ENCODE peak calls at places on chromosomes 7 and 10, in eight cellular contexts. One of them, this sample, is unnamed.

GRCh38 chr7:103446046-103446520 is at the start of gene SLC26A5:
- DNase-seq in endothelial cell: peak; percentile 46
- DNase-seq in cardiac muscle cell: peak; percentile 75
- DNase-seq in A549: no peak
- DNase-seq in AG09319: no peak
- DNase-seq in GM12878: no peak
- DNase-seq in hepatocyte: peak; percentile 65
- DNase-seq in suprapubic skin: no peak
- DNase-seq in this sample: no peak

GRCh38 chr7:64793106-64793755 is 997 bp upstream of the ZNF138 start:
- DNase-seq in endothelial cell: no peak
- DNase-seq in cardiac muscle cell: no peak
- DNase-seq in A549: no peak
- DNase-seq in AG09319: no peak
- DNase-seq in GM12878: no peak
- DNase-seq in hepatocyte: no peak
- DNase-seq in suprapubic skin: no peak
- DNase-seq in this sample: no peak

GRCh38 chr7:28579571-28579970 is 167.3 kb downstream of the CREB5 start:
- DNase-seq in endothelial cell: no peak
- DNase-seq in cardiac muscle cell: no peak
- DNase-seq in A549: no peak
- DNase-seq in AG09319: no peak
- DNase-seq in GM12878: no peak
- DNase-seq in hepatocyte: no peak
- DNase-seq in suprapubic skin: no peak
- DNase-seq in this sample: no peak

GRCh38 chr10:600876-601275 is 88.6 kb downstream of the DIP2C start:
- DNase-seq in endothelial cell: no peak
- DNase-seq in cardiac muscle cell: no peak
- DNase-seq in A549: no peak
- DNase-seq in AG09319: no peak
- DNase-seq in GM12878: no peak
- DNase-seq in hepatocyte: no peak
- DNase-seq in suprapubic skin: no peak
- DNase-seq in this sample: no peak

GRCh38 chr10:129365767-129366400 is 101.2 kb upstream of the MGMT start:
- DNase-seq in endothelial cell: no peak
- DNase-seq in cardiac muscle cell: no peak
- DNase-seq in A549: no peak
- DNase-seq in AG09319: no peak
- DNase-seq in GM12878: no peak
- DNase-seq in hepatocyte: no peak
- DNase-seq in suprapubic skin: no peak
- DNase-seq in this sample: no peak

GRCh38 chr10:15714847-15715246 is 4.9 kb downstream of the ITGA8 start:
- DNase-seq in endothelial cell: no peak
- DNase-seq in cardiac muscle cell: no peak
- DNase-seq in A549: no peak
- DNase-seq in AG09319: no peak
- DNase-seq in GM12878: no peak
- DNase-seq in hepatocyte: no peak
- DNase-seq in suprapubic skin: no peak
- DNase-seq in this sample: no peak

GRCh38 chr7:22996470-22996869 is 17.5 kb downstream of the HYCC1 start:
- DNase-seq in endothelial cell: no peak
- DNase-seq in cardiac muscle cell: no peak
- DNase-seq in A549: no peak
- DNase-seq in AG09319: no peak
- DNase-seq in GM12878: no peak
- DNase-seq in hepatocyte: no peak
- DNase-seq in suprapubic skin: no peak
- DNase-seq in this sample: no peak

GRCh38 chr7:47503283-47503682 is 78.6 kb downstream of the TNS3 start:
- DNase-seq in endothelial cell: no peak
- DNase-seq in cardiac muscle cell: no peak
- DNase-seq in A549: no peak
- DNase-seq in AG09319: peak; percentile 25
- DNase-seq in GM12878: no peak
- DNase-seq in hepatocyte: no peak
- DNase-seq in suprapubic skin: no peak
- DNase-seq in this sample: peak; percentile 28

GRCh38 chr10:75097666-75098285 is 13.7 kb upstream of the SAMD8 start:
- DNase-seq in endothelial cell: no peak
- DNase-seq in cardiac muscle cell: peak; percentile 48
- DNase-seq in A549: no peak
- DNase-seq in AG09319: no peak
- DNase-seq in GM12878: no peak
- DNase-seq in hepatocyte: no peak
- DNase-seq in suprapubic skin: peak; percentile 48
- DNase-seq in this sample: no peak

GRCh38 chr10:46028584-46029570 is 1.5 kb downstream of the NCOA4 start:
- DNase-seq in endothelial cell: no peak
- DNase-seq in cardiac muscle cell: peak; percentile 55
- DNase-seq in A549: peak; percentile 66
- DNase-seq in AG09319: no peak
- DNase-seq in GM12878: no peak
- DNase-seq in hepatocyte: peak; percentile 83
- DNase-seq in suprapubic skin: no peak
- DNase-seq in this sample: no peak

GRCh38 chr10:3195286-3195685 is 22.7 kb upstream of the PITRM1 start:
- DNase-seq in endothelial cell: no peak
- DNase-seq in cardiac muscle cell: no peak
- DNase-seq in A549: no peak
- DNase-seq in AG09319: no peak
- DNase-seq in GM12878: no peak
- DNase-seq in hepatocyte: no peak
- DNase-seq in suprapubic skin: no peak
- DNase-seq in this sample: peak; percentile 68

GRCh38 chr7:103413407-103413806 is 32.6 kb downstream of the SLC26A5 start:
- DNase-seq in endothelial cell: no peak
- DNase-seq in cardiac muscle cell: no peak
- DNase-seq in A549: no peak
- DNase-seq in AG09319: no peak
- DNase-seq in GM12878: no peak
- DNase-seq in hepatocyte: no peak
- DNase-seq in suprapubic skin: no peak
- DNase-seq in this sample: no peak

GRCh38 chr10:104643023-104643663 is 2.1 kb downstream of the SORCS3 start:
- DNase-seq in endothelial cell: no peak
- DNase-seq in cardiac muscle cell: no peak
- DNase-seq in A549: no peak
- DNase-seq in AG09319: no peak
- DNase-seq in GM12878: no peak
- DNase-seq in hepatocyte: no peak
- DNase-seq in suprapubic skin: no peak
- DNase-seq in this sample: no peak

GRCh38 chr10:104642001-104642270 is 846 bp downstream of the SORCS3 start:
- DNase-seq in endothelial cell: no peak
- DNase-seq in cardiac muscle cell: no peak
- DNase-seq in A549: no peak
- DNase-seq in AG09319: no peak
- DNase-seq in GM12878: no peak
- DNase-seq in hepatocyte: no peak
- DNase-seq in suprapubic skin: no peak
- DNase-seq in this sample: no peak

GRCh38 chr10:104640339-104641149 is 546 bp upstream of the SORCS3 start:
- DNase-seq in endothelial cell: peak; percentile 31
- DNase-seq in cardiac muscle cell: peak; percentile 63
- DNase-seq in A549: no peak
- DNase-seq in AG09319: no peak
- DNase-seq in GM12878: no peak
- DNase-seq in hepatocyte: peak; percentile 49
- DNase-seq in suprapubic skin: no peak
- DNase-seq in this sample: no peak

GRCh38 chr10:104641150-104642000 is at the start of gene SORCS3:
- DNase-seq in endothelial cell: peak; percentile 44
- DNase-seq in cardiac muscle cell: peak; percentile 69
- DNase-seq in A549: no peak
- DNase-seq in AG09319: no peak
- DNase-seq in GM12878: no peak
- DNase-seq in hepatocyte: peak; percentile 21
- DNase-seq in suprapubic skin: no peak
- DNase-seq in this sample: no peak

DNA sequence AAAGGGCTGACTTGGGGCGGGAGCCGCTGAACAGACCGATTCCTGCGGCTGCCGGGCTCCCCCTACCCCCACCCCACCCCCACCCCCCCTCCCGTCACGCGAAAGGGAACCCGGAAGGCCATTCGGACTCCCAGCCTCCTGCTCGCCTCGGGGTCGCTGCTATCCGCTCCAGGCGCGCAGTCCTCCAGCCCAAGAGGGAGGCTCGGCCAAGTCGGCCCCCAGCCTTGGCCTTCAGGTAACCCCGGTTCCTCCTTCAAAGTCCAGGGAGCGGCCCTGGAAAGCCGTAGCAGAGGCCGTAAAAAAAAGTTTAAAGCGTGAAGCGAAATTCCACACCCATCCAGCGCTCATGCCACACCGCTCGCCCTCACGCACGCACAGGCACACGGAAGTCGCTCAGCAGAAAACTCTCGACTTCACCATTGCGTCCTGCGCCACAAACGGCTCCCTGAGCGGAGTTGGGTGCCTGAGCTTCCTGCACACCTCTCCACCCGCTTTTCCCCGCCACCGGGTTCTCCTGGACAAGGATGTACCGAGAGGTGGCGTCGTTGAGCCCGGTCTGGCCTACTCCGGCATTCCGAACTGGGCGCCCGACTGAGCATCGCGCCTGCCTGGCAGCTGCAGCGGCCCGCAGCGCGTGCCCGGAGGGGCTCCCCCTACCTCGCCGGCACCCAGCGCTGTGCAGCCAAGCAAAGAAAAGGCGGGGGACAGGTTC is 1.4 kb downstream of the SORCS3 start:
- DNase-seq in endothelial cell: peak; percentile 88
- DNase-seq in cardiac muscle cell: peak; percentile 91
- DNase-seq in A549: peak; percentile 46
- DNase-seq in AG09319: no peak
- DNase-seq in GM12878: no peak
- DNase-seq in hepatocyte: peak; percentile 80
- DNase-seq in suprapubic skin: no peak
- DNase-seq in this sample: no peak
- TF ChIP-seq CTCF in endothelial cell: peak; percentile 46
- TF ChIP-seq CTCF in cardiac muscle cell: peak; percentile 39
- TF ChIP-seq CTCF in A549: peak; percentile 40
- TF ChIP-seq CTCF in AG09319: peak; percentile 16
- TF ChIP-seq CTCF in GM12878: no peak
- TF ChIP-seq CTCF in hepatocyte: peak; percentile 62
- TF ChIP-seq CTCF in suprapubic skin: no peak
- TF ChIP-seq CTCF in this sample: peak; percentile 34

DNA sequence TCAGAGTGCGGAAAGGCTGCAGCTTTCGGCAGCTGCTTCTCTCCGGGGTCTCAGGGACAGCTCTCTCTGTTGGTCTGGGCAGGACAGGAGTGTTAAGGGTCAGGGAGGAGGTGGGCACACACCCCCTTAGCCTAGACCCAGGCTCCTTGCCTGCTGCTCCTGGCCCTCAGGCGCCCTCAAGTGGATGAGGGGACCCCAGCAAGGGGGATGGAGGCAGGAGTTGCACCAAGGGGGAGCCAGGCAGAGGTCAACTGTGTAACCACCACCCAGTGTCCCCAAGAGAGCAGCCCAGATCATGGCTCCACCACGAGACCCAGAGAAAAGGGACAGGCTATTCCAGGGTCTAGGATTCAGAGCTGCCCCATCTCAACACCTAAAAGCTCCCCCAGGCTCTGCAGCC is 26.9 kb downstream of the SPOCK2 start:
- DNase-seq in endothelial cell: peak; percentile 24
- DNase-seq in cardiac muscle cell: no peak
- DNase-seq in A549: no peak
- DNase-seq in AG09319: no peak
- DNase-seq in GM12878: no peak
- DNase-seq in hepatocyte: no peak
- DNase-seq in suprapubic skin: no peak
- DNase-seq in this sample: no peak
- TF ChIP-seq CTCF in endothelial cell: no peak
- TF ChIP-seq CTCF in cardiac muscle cell: peak; percentile 28
- TF ChIP-seq CTCF in A549: peak; percentile 30
- TF ChIP-seq CTCF in AG09319: peak; percentile 12
- TF ChIP-seq CTCF in GM12878: peak; percentile 53
- TF ChIP-seq CTCF in hepatocyte: no peak
- TF ChIP-seq CTCF in suprapubic skin: no peak
- TF ChIP-seq CTCF in this sample: peak; percentile 47

GRCh38 chr10:103854687-103855423 is 521 bp downstream of the SH3PXD2A start:
- DNase-seq in endothelial cell: peak; percentile 47
- DNase-seq in cardiac muscle cell: peak; percentile 70
- DNase-seq in A549: peak; percentile 51
- DNase-seq in AG09319: no peak
- DNase-seq in GM12878: no peak
- DNase-seq in hepatocyte: peak; percentile 56
- DNase-seq in suprapubic skin: no peak
- DNase-seq in this sample: no peak

GRCh38 chr10:103854265-103854686 is 1.1 kb downstream of the SH3PXD2A start:
- DNase-seq in endothelial cell: peak; percentile 33
- DNase-seq in cardiac muscle cell: peak; percentile 77
- DNase-seq in A549: no peak
- DNase-seq in AG09319: no peak
- DNase-seq in GM12878: no peak
- DNase-seq in hepatocyte: peak; percentile 56
- DNase-seq in suprapubic skin: no peak
- DNase-seq in this sample: no peak

GRCh38 chr10:103856497-103857175 is 1.3 kb upstream of the SH3PXD2A start:
- DNase-seq in endothelial cell: no peak
- DNase-seq in cardiac muscle cell: no peak
- DNase-seq in A549: no peak
- DNase-seq in AG09319: no peak
- DNase-seq in GM12878: no peak
- DNase-seq in hepatocyte: no peak
- DNase-seq in suprapubic skin: peak; percentile 66
- DNase-seq in this sample: no peak

GRCh38 chr10:103855852-103856496 is 598 bp upstream of the SH3PXD2A start:
- DNase-seq in endothelial cell: no peak
- DNase-seq in cardiac muscle cell: no peak
- DNase-seq in A549: no peak
- DNase-seq in AG09319: no peak
- DNase-seq in GM12878: no peak
- DNase-seq in hepatocyte: no peak
- DNase-seq in suprapubic skin: peak; percentile 43
- DNase-seq in this sample: no peak

DNA sequence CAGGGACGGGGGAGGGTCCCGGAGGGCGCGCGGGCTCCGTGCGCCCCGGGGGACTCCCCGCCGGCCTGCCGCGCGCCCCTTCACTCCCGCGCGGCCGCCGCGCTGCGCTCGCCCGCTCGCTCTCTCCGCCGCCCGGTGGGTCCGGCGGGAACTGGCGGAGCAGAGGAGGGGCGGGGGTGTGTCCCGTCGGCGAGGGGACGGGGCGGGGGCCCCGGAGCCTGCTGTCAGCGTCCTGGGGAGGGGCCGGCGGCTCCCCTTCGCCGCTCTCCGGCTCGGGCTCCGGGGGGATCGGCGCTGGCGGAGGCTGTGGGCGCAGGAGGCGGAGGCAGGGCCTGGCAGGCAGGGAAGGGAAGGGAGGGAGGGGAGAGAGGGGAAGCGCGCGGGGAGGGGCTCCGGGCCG is at the start of gene SH3PXD2A:
- DNase-seq in endothelial cell: peak; percentile 58
- DNase-seq in cardiac muscle cell: peak; percentile 87
- DNase-seq in A549: peak; percentile 62
- DNase-seq in AG09319: no peak
- DNase-seq in GM12878: no peak
- DNase-seq in hepatocyte: peak; percentile 83
- DNase-seq in suprapubic skin: no peak
- DNase-seq in this sample: no peak
- TF ChIP-seq CTCF in endothelial cell: no peak
- TF ChIP-seq CTCF in cardiac muscle cell: no peak
- TF ChIP-seq CTCF in A549: no peak
- TF ChIP-seq CTCF in AG09319: no peak
- TF ChIP-seq CTCF in GM12878: no peak
- TF ChIP-seq CTCF in hepatocyte: peak; percentile 3
- TF ChIP-seq CTCF in suprapubic skin: no peak
- TF ChIP-seq CTCF in this sample: no peak

GRCh38 chr10:84783386-84783785 is 455.0 kb downstream of the CCSER2 start:
- DNase-seq in endothelial cell: peak; percentile 42
- DNase-seq in cardiac muscle cell: peak; percentile 62
- DNase-seq in A549: peak; percentile 23
- DNase-seq in AG09319: no peak
- DNase-seq in GM12878: no peak
- DNase-seq in hepatocyte: peak; percentile 71
- DNase-seq in suprapubic skin: no peak
- DNase-seq in this sample: no peak
- TF ChIP-seq CTCF in endothelial cell: peak; percentile 57
- TF ChIP-seq CTCF in cardiac muscle cell: peak; percentile 34
- TF ChIP-seq CTCF in A549: peak; percentile 49
- TF ChIP-seq CTCF in AG09319: no peak
- TF ChIP-seq CTCF in GM12878: peak; percentile 70
- TF ChIP-seq CTCF in hepatocyte: peak; percentile 79
- TF ChIP-seq CTCF in suprapubic skin: no peak
- TF ChIP-seq CTCF in this sample: peak; percentile 90

This sample was measured in chondrocyte.